ENCODE peak calls at places on chromosome 9, in nine cellular contexts. A, N, O, Y, C, J, R, U and E are unnamed samples.

GRCh38 chr9:83041771-83042170 is 21.2 kb downstream of the RASEF start:
- DNase-seq in A (no peak), N (no peak), O (no peak), Y (no peak), C (peak), J (no peak), R (no peak), U (no peak), E (no peak)

GRCh38 chr9:34907044-34907443 is 51.0 kb upstream of the PHF24 start:
- DNase-seq in A (no peak), N (no peak), O (no peak), Y (no peak), C (no peak), J (no peak), R (no peak), U (no peak), E (no peak)

GRCh38 chr9:68505681-68506409 is 34.8 kb downstream of the TMEM252 start:
- DNase-seq in A (no peak), N (no peak), O (no peak), Y (no peak), C (no peak), J (no peak), R (peak), U (no peak), E (no peak)

GRCh38 chr9:136645343-136645902 is 17.3 kb upstream of the EGFL7 start:
- DNase-seq in A (no peak), N (no peak), O (no peak), Y (no peak), C (no peak), J (no peak), R (no peak), U (no peak), E (no peak)

GRCh38 chr9:129570450-129571297 is 50.2 kb downstream of the C9orf50 start:
- DNase-seq in A (peak), N (peak), O (no peak), Y (no peak), C (peak), J (no peak), R (peak), U (no peak), E (peak)

GRCh38 chr9:34437006-34437925 is 21.1 kb downstream of the FAM219A start:
- DNase-seq in A (peak), N (no peak), O (peak), Y (peak), C (peak), J (no peak), R (peak), U (peak), E (no peak)

GRCh38 chr9:132672413-132672690 is 2.1 kb downstream of the GTF3C4 start:
- DNase-seq in A (no peak), N (no peak), O (no peak), Y (no peak), C (peak), J (no peak), R (no peak), U (no peak), E (no peak)

GRCh38 chr9:22154064-22154463 is 145.0 kb upstream of the CDKN2B start:
- DNase-seq in A (no peak), N (no peak), O (no peak), Y (no peak), C (no peak), J (no peak), R (no peak), U (no peak), E (no peak)

GRCh38 chr9:91008568-91008967 is 206.9 kb downstream of the SYK start:
- DNase-seq in A (no peak), N (no peak), O (no peak), Y (no peak), C (no peak), J (no peak), R (no peak), U (no peak), E (no peak)